ENCODE peak calls at places on chromosomes 13 and 19, in six cellular contexts. One of them, this sample, is unnamed.

GRCh38 chr19:29566496-29567054 is 39.5 kb upstream of the POP4 start:
- DNase-seq in NAMALWA: no peak
- DNase-seq in bronchial epithelial cell: no peak
- DNase-seq in KBM-7: no peak
- DNase-seq in stomach: no peak
- DNase-seq in HEK293T: no peak
- DNase-seq in this sample: no peak

GRCh38 chr13:50170447-50171037 is 155.3 kb downstream of the KCNRG start:
- DNase-seq in NAMALWA: no peak
- DNase-seq in bronchial epithelial cell: peak; percentile 33
- DNase-seq in KBM-7: no peak
- DNase-seq in stomach: no peak
- DNase-seq in HEK293T: no peak
- DNase-seq in this sample: no peak

GRCh38 chr13:53174550-53174949 is 145.9 kb downstream of the OLFM4 start:
- DNase-seq in NAMALWA: no peak
- DNase-seq in bronchial epithelial cell: no peak
- DNase-seq in KBM-7: no peak
- DNase-seq in stomach: no peak
- DNase-seq in HEK293T: no peak
- DNase-seq in this sample: no peak

GRCh38 chr19:39692166-39692565 is 12.1 kb upstream of the LGALS14 start:
- DNase-seq in NAMALWA: no peak
- DNase-seq in bronchial epithelial cell: peak; percentile 8
- DNase-seq in KBM-7: no peak
- DNase-seq in stomach: no peak
- DNase-seq in HEK293T: no peak
- DNase-seq in this sample: no peak

GRCh38 chr19:34173145-34173956 is 1.0 kb downstream of the LSM14A start:
- DNase-seq in NAMALWA: peak; percentile 62
- DNase-seq in bronchial epithelial cell: peak; percentile 65
- DNase-seq in KBM-7: peak; percentile 40
- DNase-seq in stomach: peak; percentile 34
- DNase-seq in HEK293T: no peak
- DNase-seq in this sample: peak; percentile 29

GRCh38 chr13:19586904-19587634 is 25.7 kb upstream of the TPTE2 start:
- DNase-seq in NAMALWA: peak; percentile 75
- DNase-seq in bronchial epithelial cell: no peak
- DNase-seq in KBM-7: peak; percentile 92
- DNase-seq in stomach: peak; percentile 31
- DNase-seq in HEK293T: no peak
- DNase-seq in this sample: no peak

GRCh38 chr13:24063281-24063851 is 97.2 kb upstream of the SPATA13 start:
- DNase-seq in NAMALWA: no peak
- DNase-seq in bronchial epithelial cell: no peak
- DNase-seq in KBM-7: peak; percentile 52
- DNase-seq in stomach: no peak
- DNase-seq in HEK293T: no peak
- DNase-seq in this sample: no peak

GRCh38 chr19:35116085-35116801 is 620 bp downstream of the FXYD3 start:
- DNase-seq in NAMALWA: no peak
- DNase-seq in bronchial epithelial cell: peak; percentile 65
- DNase-seq in KBM-7: no peak
- DNase-seq in stomach: peak; percentile 85
- DNase-seq in HEK293T: no peak
- DNase-seq in this sample: no peak

GRCh38 chr13:72782717-72783116 is 784 bp downstream of the PIBF1 start:
- DNase-seq in NAMALWA: peak; percentile 38
- DNase-seq in bronchial epithelial cell: peak; percentile 10
- DNase-seq in KBM-7: peak; percentile 26
- DNase-seq in stomach: no peak
- DNase-seq in HEK293T: no peak
- DNase-seq in this sample: no peak

GRCh38 chr13:99064624-99065249 is 86.9 kb upstream of the DOCK9 start:
- DNase-seq in NAMALWA: no peak
- DNase-seq in bronchial epithelial cell: no peak
- DNase-seq in KBM-7: no peak
- DNase-seq in stomach: no peak
- DNase-seq in HEK293T: no peak
- DNase-seq in this sample: no peak

GRCh38 chr13:91778123-91778522 is 379.7 kb downstream of the GPC5 start:
- DNase-seq in NAMALWA: no peak
- DNase-seq in bronchial epithelial cell: no peak
- DNase-seq in KBM-7: no peak
- DNase-seq in stomach: no peak
- DNase-seq in HEK293T: no peak
- DNase-seq in this sample: no peak

GRCh38 chr13:58478858-58479257 is 847.3 kb downstream of the PCDH17 start:
- DNase-seq in NAMALWA: no peak
- DNase-seq in bronchial epithelial cell: no peak
- DNase-seq in KBM-7: no peak
- DNase-seq in stomach: no peak
- DNase-seq in HEK293T: no peak
- DNase-seq in this sample: no peak

GRCh38 chr19:49436381-49437017 is 4.8 kb downstream of the SLC17A7 start:
- DNase-seq in NAMALWA: peak; percentile 67
- DNase-seq in bronchial epithelial cell: no peak
- DNase-seq in KBM-7: no peak
- DNase-seq in stomach: no peak
- DNase-seq in HEK293T: no peak
- DNase-seq in this sample: no peak

GRCh38 chr19:6639439-6639838 is 30.5 kb downstream of the TNFSF14 start:
- DNase-seq in NAMALWA: no peak
- DNase-seq in bronchial epithelial cell: peak; percentile 38
- DNase-seq in KBM-7: no peak
- DNase-seq in stomach: no peak
- DNase-seq in HEK293T: no peak
- DNase-seq in this sample: no peak

GRCh38 chr13:100573121-100573520 is 15.5 kb downstream of the GGACT start:
- DNase-seq in NAMALWA: peak; percentile 88
- DNase-seq in bronchial epithelial cell: peak; percentile 77
- DNase-seq in KBM-7: peak; percentile 65
- DNase-seq in stomach: peak; percentile 82
- DNase-seq in HEK293T: peak; percentile 67
- DNase-seq in this sample: peak; percentile 69

GRCh38 chr19:51777570-51778460 is 16.8 kb downstream of the FPR2 start:
- DNase-seq in NAMALWA: peak; percentile 65
- DNase-seq in bronchial epithelial cell: peak; percentile 70
- DNase-seq in KBM-7: peak; percentile 68
- DNase-seq in stomach: peak; percentile 45
- DNase-seq in HEK293T: peak; percentile 68
- DNase-seq in this sample: peak; percentile 44

GRCh38 chr19:10158485-10158884 is 36.3 kb downstream of the DNMT1 start:
- DNase-seq in NAMALWA: no peak
- DNase-seq in bronchial epithelial cell: no peak
- DNase-seq in KBM-7: no peak
- DNase-seq in stomach: no peak
- DNase-seq in HEK293T: no peak
- DNase-seq in this sample: no peak

GRCh38 chr13:88063741-88064140 is 392.6 kb downstream of the SLITRK5 start:
- DNase-seq in NAMALWA: no peak
- DNase-seq in bronchial epithelial cell: peak; percentile 9
- DNase-seq in KBM-7: no peak
- DNase-seq in stomach: no peak
- DNase-seq in HEK293T: no peak
- DNase-seq in this sample: no peak

GRCh38 chr13:41401371-41401770 is 56.0 kb upstream of the RGCC start:
- DNase-seq in NAMALWA: no peak
- DNase-seq in bronchial epithelial cell: no peak
- DNase-seq in KBM-7: no peak
- DNase-seq in stomach: no peak
- DNase-seq in HEK293T: no peak
- DNase-seq in this sample: peak; percentile 28

GRCh38 chr19:18364826-18365528 is 21.0 kb upstream of the GDF15 start:
- DNase-seq in NAMALWA: peak; percentile 43
- DNase-seq in bronchial epithelial cell: peak; percentile 96
- DNase-seq in KBM-7: peak; percentile 97
- DNase-seq in stomach: peak; percentile 92
- DNase-seq in HEK293T: peak; percentile 48
- DNase-seq in this sample: no peak

GRCh38 chr13:36979361-36980040 is 19.6 kb downstream of the ALG5 start:
- DNase-seq in NAMALWA: no peak
- DNase-seq in bronchial epithelial cell: no peak
- DNase-seq in KBM-7: no peak
- DNase-seq in stomach: no peak
- DNase-seq in HEK293T: no peak
- DNase-seq in this sample: no peak

GRCh38 chr19:2462635-2463421 is 6.1 kb upstream of the LMNB2 start:
- DNase-seq in NAMALWA: no peak
- DNase-seq in bronchial epithelial cell: peak; percentile 37
- DNase-seq in KBM-7: no peak
- DNase-seq in stomach: peak; percentile 83
- DNase-seq in HEK293T: peak; percentile 62
- DNase-seq in this sample: peak; percentile 72

GRCh38 chr19:16262618-16263017 is 62.0 kb upstream of the KLF2 start:
- DNase-seq in NAMALWA: no peak
- DNase-seq in bronchial epithelial cell: no peak
- DNase-seq in KBM-7: no peak
- DNase-seq in stomach: peak; percentile 95
- DNase-seq in HEK293T: no peak
- DNase-seq in this sample: no peak

GRCh38 chr13:32045963-32046785 is 14.6 kb downstream of the FRY start:
- DNase-seq in NAMALWA: peak; percentile 81
- DNase-seq in bronchial epithelial cell: peak; percentile 16
- DNase-seq in KBM-7: peak; percentile 88
- DNase-seq in stomach: no peak
- DNase-seq in HEK293T: no peak
- DNase-seq in this sample: no peak

GRCh38 chr13:83499286-83499685 is 383.0 kb downstream of the SLITRK1 start:
- DNase-seq in NAMALWA: no peak
- DNase-seq in bronchial epithelial cell: peak; percentile 1
- DNase-seq in KBM-7: no peak
- DNase-seq in stomach: no peak
- DNase-seq in HEK293T: no peak
- DNase-seq in this sample: no peak

GRCh38 chr13:104296301-104296700 is 1230.1 kb upstream of the SLC10A2 start:
- DNase-seq in NAMALWA: no peak
- DNase-seq in bronchial epithelial cell: no peak
- DNase-seq in KBM-7: no peak
- DNase-seq in stomach: no peak
- DNase-seq in HEK293T: no peak
- DNase-seq in this sample: no peak

GRCh38 chr19:9936151-9937000 is at the start of gene OLFM2:
- DNase-seq in NAMALWA: no peak
- DNase-seq in bronchial epithelial cell: no peak
- DNase-seq in KBM-7: no peak
- DNase-seq in stomach: no peak
- DNase-seq in HEK293T: peak; percentile 68
- DNase-seq in this sample: no peak

GRCh38 chr13:107764012-107764411 is 451.3 kb downstream of the LIG4 start:
- DNase-seq in NAMALWA: no peak
- DNase-seq in bronchial epithelial cell: no peak
- DNase-seq in KBM-7: no peak
- DNase-seq in stomach: no peak
- DNase-seq in HEK293T: no peak
- DNase-seq in this sample: no peak

GRCh38 chr13:109381546-109382180 is 404.7 kb downstream of the IRS2 start:
- DNase-seq in NAMALWA: no peak
- DNase-seq in bronchial epithelial cell: no peak
- DNase-seq in KBM-7: no peak
- DNase-seq in stomach: no peak
- DNase-seq in HEK293T: no peak
- DNase-seq in this sample: no peak